ENCODE peak calls at places on chromosomes 7 and 10, in four cellular contexts. H, A, Z and I are unnamed samples. For H3K4me1, the result is how much of the 10 kb centered on the place peaks cover.

GRCh38 chr7:44587843-44588711 is 6.0 kb upstream of the TMED4 start:
- DNase-seq in Z (peak), A (no peak), H (no peak), I (no peak)

GRCh38 chr7:114944742-114945625 is 23.1 kb downstream of the MDFIC start:
- DNase-seq in A (peak), H (peak), Z (peak), I (no peak)

GRCh38 chr7:9711259-9711658 is 1262.4 kb upstream of the PHF14 start:
- DNase-seq in H (no peak), Z (no peak), A (no peak), I (no peak)

GRCh38 chr10:74047871-74048270 is 50.0 kb downstream of the VCL start:
- DNase-seq in A (no peak), H (no peak), Z (peak), I (no peak)

GRCh38 chr7:23467731-23468720 is 2.3 kb downstream of the IGF2BP3 start:
- DNase-seq in Z (peak), A (no peak), H (no peak), I (no peak)

GRCh38 chr10:119500138-119500795 is 42.3 kb downstream of the RGS10 start:
- DNase-seq in H (no peak), A (no peak), Z (no peak), I (no peak)

GRCh38 chr7:90607196-90607595 is 11.1 kb downstream of the CDK14 start:
- DNase-seq in H (no peak), Z (no peak), A (no peak), I (no peak)

GRCh38 chr7:46784746-46785145 is 797.2 kb downstream of the TNS3 start:
- DNase-seq in A (no peak), H (no peak), Z (peak), I (no peak)

GRCh38 chr10:88553116-88553752 is 29.9 kb downstream of the RNLS start:
- DNase-seq in Z (peak), H (peak), A (no peak), I (no peak)

GRCh38 chr7:130380121-130380860 is at the start of gene CPA1:
- DNase-seq in A (no peak), Z (no peak), H (no peak), I (no peak)

GRCh38 chr7:50446542-50446960 is 3.6 kb downstream of the FIGNL1 start:
- DNase-seq in H (no peak), Z (peak), A (no peak), I (peak)

GRCh38 chr7:2080069-2080405 is 152.7 kb downstream of the MAD1L1 start:
- DNase-seq in Z (no peak), H (no peak), A (no peak), I (no peak)

GRCh38 chr7:143248781-143249354 is 14.4 kb upstream of the GSTK1 start:
- DNase-seq in H (no peak), A (no peak), Z (no peak), I (no peak)

GRCh38 chr10:78623577-78624215 is 445.1 kb upstream of the ZMIZ1 start:
- DNase-seq in A (no peak), H (no peak), Z (peak), I (no peak)

GRCh38 chr7:47536705-47537611 is 45.0 kb downstream of the TNS3 start:
- DNase-seq in A (peak), Z (peak), H (peak), I (no peak)

GRCh38 chr10:76583711-76584161 is 1053.9 kb downstream of the KCNMA1 start:
- DNase-seq in A (no peak), Z (peak), H (no peak), I (no peak)

GRCh38 chr10:67793313-67793712 is 44.7 kb downstream of the DNAJC12 start:
- DNase-seq in A (no peak), H (no peak), Z (no peak), I (no peak)

GRCh38 chr7:13851756-13852155 is 137.7 kb downstream of the ETV1 start:
- DNase-seq in Z (peak), H (no peak), A (no peak), I (no peak)

GRCh38 chr10:106387063-106387462 is 777.4 kb downstream of the SORCS1 start:
- DNase-seq in H (no peak), A (no peak), Z (no peak), I (no peak)

GRCh38 chr10:124197301-124198148 is 104.1 kb upstream of the CHST15 start:
- DNase-seq in A (no peak), H (no peak), Z (no peak), I (no peak)

GRCh38 chr10:30491832-30492530 is 58.0 kb downstream of the MAP3K8 start:
- DNase-seq in A (no peak), H (no peak), Z (no peak), I (no peak)

GRCh38 chr10:132477066-132477397 is 60.6 kb upstream of the INPP5A start:
- DNase-seq in Z (no peak), A (no peak), H (no peak), I (no peak)

GRCh38 chr10:76168437-76168836 is 737.0 kb downstream of the LRMDA start:
- DNase-seq in A (no peak), H (no peak), Z (no peak), I (no peak)

GRCh38 chr10:114708717-114709352 is 50.8 kb upstream of the ABLIM1 start:
- DNase-seq in A (no peak), Z (peak), H (no peak), I (no peak)

GRCh38 chr7:106563466-106564150 is 97.3 kb downstream of the CCDC71L start:
- DNase-seq in Z (peak), A (no peak), H (no peak), I (no peak)

GRCh38 chr10:77873558-77874380 is 52.8 kb downstream of the DLG5 start:
- DNase-seq in H (no peak), A (no peak), Z (peak), I (peak)

GRCh38 chr7:22989646-22990587 is 24.0 kb downstream of the HYCC1 start:
- DNase-seq in A (no peak), H (no peak), Z (no peak), I (no peak)

GRCh38 chr7:25255603-25256320 is 27.5 kb upstream of the NPVF start:
- DNase-seq in A (no peak), Z (no peak), H (no peak), I (no peak)

GRCh38 chr7:148481965-148482626 is 108.5 kb upstream of the C7orf33 start:
- DNase-seq in Z (no peak), H (no peak), A (no peak), I (no peak)

GRCh38 chr7:42167206-42167913 is 69.6 kb downstream of the GLI3 start:
- DNase-seq in Z (no peak), A (no peak), H (no peak), I (no peak)

GRCh38 chr10:29731760-29732159 is 97.0 kb upstream of the SVIL start:
- DNase-seq in Z (peak), H (no peak), A (no peak), I (no peak)

GRCh38 chr7:154871483-154871882 is 131.4 kb downstream of the PAXIP1 start:
- DNase-seq in H (no peak), A (no peak), Z (no peak), I (no peak)

GRCh38 chr7:29337628-29338116 is 143.1 kb downstream of the CHN2 start:
- DNase-seq in Z (no peak), H (no peak), A (no peak), I (no peak)

GRCh38 chr7:38862666-38863065 is 46.3 kb downstream of the VPS41 start:
- DNase-seq in Z (no peak), A (no peak), H (no peak), I (no peak)

GRCh38 chr7:66500087-66500486 is 128.6 kb upstream of the KCTD7 start:
- DNase-seq in H (no peak), A (no peak), Z (no peak), I (peak)

DNA sequence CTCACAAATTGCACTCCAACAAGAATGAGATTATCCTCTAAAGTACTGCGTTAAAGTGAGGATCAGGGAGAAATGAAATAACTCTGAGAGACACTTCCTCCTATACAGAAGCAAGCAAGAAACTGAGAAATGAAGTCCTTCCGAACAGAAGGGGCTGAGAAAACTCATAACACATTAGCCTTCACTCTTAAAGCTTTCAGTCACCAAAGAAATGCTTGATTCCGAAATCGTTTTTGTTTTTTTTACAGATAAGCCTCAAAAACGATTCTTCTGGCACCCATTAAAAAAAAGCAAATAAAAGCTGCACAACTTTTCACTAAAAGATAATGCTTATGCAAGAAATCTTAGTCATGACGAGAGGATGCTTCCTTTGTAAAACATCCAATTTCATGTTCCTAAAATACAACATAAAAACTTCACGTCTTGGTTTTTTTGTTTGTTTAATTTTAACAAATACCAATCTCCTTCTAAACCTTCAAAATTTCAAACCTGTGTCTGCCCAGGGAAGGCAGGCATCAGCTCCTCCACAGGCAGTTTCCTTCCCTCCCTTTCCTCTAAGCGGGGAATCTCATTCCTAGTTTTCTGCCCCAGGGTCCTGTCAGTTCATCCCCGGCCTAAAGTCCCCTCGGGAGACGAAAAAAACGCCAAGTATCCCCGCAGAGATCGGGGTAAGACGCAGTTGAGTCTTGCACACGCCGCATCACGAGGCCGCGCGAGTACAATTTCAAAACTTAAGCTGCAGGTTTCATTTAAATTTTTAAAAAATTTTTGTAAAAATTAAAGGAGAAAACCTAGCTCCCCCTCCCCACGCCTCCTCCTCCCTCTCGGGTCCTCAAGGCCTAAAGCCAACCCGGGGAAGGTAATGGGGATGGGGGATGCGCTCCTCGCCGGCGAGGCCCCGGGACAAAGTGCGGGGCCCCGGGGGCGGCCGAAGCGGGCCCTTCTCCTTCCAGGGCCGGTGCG is 1.1 kb downstream of the BAZ1B start:
- DNase-seq in Z (peak), H (peak), A (peak), I (no peak)
- TF ChIP-seq CTCF in Z (no peak), H (no peak), A (no peak), I (no peak)

GRCh38 chr10:71546220-71546619 is 149.5 kb downstream of the CDH23 start:
- DNase-seq in H (no peak), A (no peak), Z (no peak), I (no peak)
- H3K27ac ChIP-seq in H (no peak), A (no peak), Z (no peak), I (no peak)

GRCh38 chr10:110865804-110866482 is 5.8 kb upstream of the PDCD4 start:
- DNase-seq in A (no peak), Z (no peak), H (no peak), I (no peak)
- H3K4me1 ChIP-seq in A (half or more), Z (under half), H (under half), I (under half)

GRCh38 chr10:130960531-130960930 is 351.0 kb downstream of the TCERG1L start:
- DNase-seq in Z (no peak), A (no peak), H (no peak), I (no peak)
- TF ChIP-seq CTCF in Z (no peak), A (no peak), H (no peak), I (no peak)

GRCh38 chr10:3807221-3807927 is 22.4 kb upstream of the KLF6 start:
- DNase-seq in Z (no peak), H (no peak), A (no peak), I (no peak)
- H3K27ac ChIP-seq in Z (peak), H (peak), A (peak), I (peak)

GRCh38 chr10:51139176-51139575 is 64.9 kb downstream of the PRKG1 start:
- DNase-seq in Z (no peak), H (no peak), A (no peak), I (no peak)

GRCh38 chr10:51141015-51141414 is 66.7 kb downstream of the PRKG1 start:
- DNase-seq in Z (no peak), H (no peak), A (no peak), I (no peak)

GRCh38 chr10:51147644-51148399 is 73.5 kb downstream of the PRKG1 start:
- DNase-seq in H (no peak), Z (no peak), A (no peak), I (no peak)

GRCh38 chr10:51145388-51145787 is 71.1 kb downstream of the PRKG1 start:
- DNase-seq in A (no peak), H (no peak), Z (no peak), I (no peak)

GRCh38 chr10:51144161-51144781 is 70.0 kb downstream of the PRKG1 start:
- DNase-seq in H (no peak), A (no peak), Z (no peak), I (no peak)
- H3K4me1 ChIP-seq in H (under half), A (under half), Z (under half), I (under half)